ENCODE peak calls at places on chromosomes 16 and 17, in five cellular contexts. U, M, D, L and N are unnamed samples.

GRCh38 chr17:28527859-28528258 is 21.7 kb downstream of the FOXN1 start:
- DNase-seq in U (no peak), M (no peak), D (peak; percentile 87), L (peak; percentile 65), N (no peak)

GRCh38 chr16:31073823-31074072 is 292 bp downstream of the ZNF668 start:
- DNase-seq in U (no peak), M (no peak), D (no peak), L (no peak), N (no peak)

GRCh38 chr16:19417640-19418039 is at the start of gene TMC5:
- DNase-seq in U (no peak), M (no peak), D (no peak), L (peak; percentile 35), N (no peak)

GRCh38 chr17:49434821-49435581 is 20.3 kb upstream of the PHB1 start:
- DNase-seq in U (no peak), M (peak; percentile 62), D (peak; percentile 66), L (no peak), N (no peak)

GRCh38 chr16:424623-425081 is 797 bp upstream of the RAB11FIP3 start:
- DNase-seq in U (peak; percentile 55), M (no peak), D (peak; percentile 38), L (peak; percentile 33), N (no peak)

GRCh38 chr17:12789976-12790805 is 893 bp downstream of the ARHGAP44 start:
- DNase-seq in U (peak; percentile 15), M (peak; percentile 63), D (peak; percentile 14), L (peak; percentile 31), N (no peak)

GRCh38 chr17:77285594-77286390 is 145.0 kb downstream of the SEC14L1 start:
- DNase-seq in U (peak; percentile 50), M (no peak), D (peak; percentile 98), L (peak; percentile 73), N (no peak)

GRCh38 chr17:61532818-61533217 is 58.2 kb downstream of the NACA2 start:
- DNase-seq in U (no peak), M (no peak), D (no peak), L (no peak), N (no peak)

GRCh38 chr16:53457670-53458069 is 23.4 kb downstream of the RBL2 start:
- DNase-seq in U (no peak), M (no peak), D (no peak), L (no peak), N (no peak)

GRCh38 chr16:3143598-3144330 is 8.9 kb downstream of the ZNF213 start:
- DNase-seq in U (peak; percentile 68), M (no peak), D (no peak), L (no peak), N (no peak)

GRCh38 chr16:55044366-55044975 is 113.8 kb downstream of the IRX5 start:
- DNase-seq in U (no peak), M (no peak), D (no peak), L (no peak), N (no peak)

GRCh38 chr16:10981697-10982216 is 37.4 kb downstream of the CLEC16A start:
- DNase-seq in U (no peak), M (no peak), D (peak; percentile 84), L (no peak), N (no peak)

GRCh38 chr16:88691924-88692560 is 5.7 kb upstream of the SNAI3 start:
- DNase-seq in U (no peak), M (no peak), D (no peak), L (peak; percentile 62), N (no peak)

GRCh38 chr17:40566027-40566426 is 755 bp upstream of the CCR7 start:
- DNase-seq in U (no peak), M (no peak), D (no peak), L (no peak), N (no peak)

GRCh38 chr17:37111329-37111728 is 162.6 kb downstream of the AATF start:
- DNase-seq in U (no peak), M (no peak), D (no peak), L (no peak), N (no peak)

GRCh38 chr16:54336805-54337204 is 50.2 kb upstream of the IRX3 start:
- DNase-seq in U (no peak), M (no peak), D (no peak), L (no peak), N (no peak)

GRCh38 chr17:44990994-44991393 is 22.9 kb upstream of the C1QL1 start:
- DNase-seq in U (no peak), M (no peak), D (no peak), L (no peak), N (no peak)

GRCh38 chr16:69302301-69302700 is 8.8 kb upstream of the VPS4A start:
- DNase-seq in U (no peak), M (no peak), D (no peak), L (no peak), N (no peak)

GRCh38 chr16:56356276-56357241 is 68.8 kb downstream of the AMFR start:
- DNase-seq in U (peak; percentile 80), M (peak; percentile 93), D (peak; percentile 76), L (peak; percentile 75), N (peak; percentile 68)

GRCh38 chr17:65434251-65434650 is 127.2 kb downstream of the AXIN2 start:
- DNase-seq in U (no peak), M (no peak), D (no peak), L (no peak), N (peak; percentile 13)

GRCh38 chr16:31451681-31452351 is 7.5 kb upstream of the ARMC5 start:
- DNase-seq in U (peak; percentile 46), M (peak; percentile 79), D (peak; percentile 86), L (no peak), N (no peak)

GRCh38 chr17:41895617-41896016 is 23.1 kb downstream of the ACLY start:
- DNase-seq in U (peak; percentile 30), M (no peak), D (no peak), L (no peak), N (no peak)

GRCh38 chr17:60749050-60749449 is 71.4 kb downstream of the BCAS3 start:
- DNase-seq in U (no peak), M (no peak), D (no peak), L (no peak), N (no peak)

GRCh38 chr16:53745753-53746258 is 41.9 kb downstream of the FTO start:
- DNase-seq in U (no peak), M (no peak), D (peak; percentile 90), L (no peak), N (no peak)

GRCh38 chr16:55528974-55529373 is 20.1 kb downstream of the LPCAT2 start:
- DNase-seq in U (no peak), M (no peak), D (no peak), L (no peak), N (no peak)

GRCh38 chr16:66832661-66833305 is 2.0 kb upstream of the NAE1 start:
- DNase-seq in U (no peak), M (no peak), D (peak; percentile 56), L (no peak), N (no peak)

GRCh38 chr17:1899403-1900000 is 69.7 kb downstream of the RPA1 start:
- DNase-seq in U (no peak), M (no peak), D (no peak), L (no peak), N (no peak)

GRCh38 chr16:70646260-70647241 is at the start of gene IL34:
- DNase-seq in U (no peak), M (no peak), D (no peak), L (no peak), N (no peak)

GRCh38 chr16:84278968-84279367 is 15.7 kb upstream of the WFDC1 start:
- DNase-seq in U (no peak), M (peak; percentile 63), D (no peak), L (no peak), N (no peak)

GRCh38 chr17:46732754-46733398 is 85.6 kb downstream of the WNT3 start:
- DNase-seq in U (no peak), M (peak; percentile 94), D (no peak), L (no peak), N (no peak)

GRCh38 chr17:34584805-34585416 is 5.5 kb downstream of the TMEM132E start:
- DNase-seq in U (no peak), M (peak; percentile 29), D (peak; percentile 28), L (no peak), N (no peak)

GRCh38 chr17:7912927-7913524 is 3.1 kb downstream of the RNF227 start:
- DNase-seq in U (no peak), M (peak; percentile 81), D (peak; percentile 86), L (no peak), N (peak; percentile 62)
- TF ChIP-seq CTCF in U (peak; percentile 82), M (peak; percentile 75), D (peak; percentile 80), L (peak; percentile 79), N (peak; percentile 77)

GRCh38 chr17:81909966-81910839 is 996 bp downstream of the PCYT2 start:
- DNase-seq in U (no peak), M (peak; percentile 48), D (no peak), L (no peak), N (no peak)
- H3K4me3 ChIP-seq in U (peak overlapping the region; percentile 93), M (peak overlapping the region; percentile 87), D (peak overlapping the region; percentile 66), L (peak overlapping the region; percentile 76), N (peak overlapping the region; percentile 64)

GRCh38 chr17:43986225-43986981 is 18.0 kb upstream of the NAGS start:
- DNase-seq in U (no peak), M (no peak), D (no peak), L (no peak), N (no peak)

GRCh38 chr17:43982171-43982570 is 22.3 kb upstream of the NAGS start:
- DNase-seq in U (no peak), M (no peak), D (peak; percentile 40), L (no peak), N (no peak)

GRCh38 chr17:43984521-43984920 is 19.9 kb upstream of the NAGS start:
- DNase-seq in U (no peak), M (peak; percentile 52), D (no peak), L (no peak), N (no peak)

GRCh38 chr17:43983196-43983514 is 21.3 kb upstream of the NAGS start:
- DNase-seq in U (no peak), M (no peak), D (no peak), L (no peak), N (no peak)

GRCh38 chr17:43983515-43984411 is 20.7 kb upstream of the NAGS start:
- DNase-seq in U (no peak), M (peak; percentile 64), D (peak; percentile 21), L (no peak), N (no peak)
- TF ChIP-seq CTCF in U (peak; percentile 37), M (peak; percentile 55), D (peak; percentile 13), L (no peak), N (peak; percentile 28)

GRCh38 chr16:75225092-75225491 is 6.3 kb downstream of the CTRB1 start:
- DNase-seq in U (no peak), M (no peak), D (no peak), L (no peak), N (no peak)

GRCh38 chr16:75222271-75222783 is 3.5 kb downstream of the CTRB1 start:
- DNase-seq in U (no peak), M (no peak), D (no peak), L (no peak), N (no peak)

GRCh38 chr16:75224683-75225082 is 5.9 kb downstream of the CTRB1 start:
- DNase-seq in U (no peak), M (no peak), D (no peak), L (no peak), N (no peak)

GRCh38 chr16:75225678-75226515 is 7.1 kb downstream of the CTRB1 start:
- DNase-seq in U (no peak), M (no peak), D (no peak), L (no peak), N (no peak)

DNA sequence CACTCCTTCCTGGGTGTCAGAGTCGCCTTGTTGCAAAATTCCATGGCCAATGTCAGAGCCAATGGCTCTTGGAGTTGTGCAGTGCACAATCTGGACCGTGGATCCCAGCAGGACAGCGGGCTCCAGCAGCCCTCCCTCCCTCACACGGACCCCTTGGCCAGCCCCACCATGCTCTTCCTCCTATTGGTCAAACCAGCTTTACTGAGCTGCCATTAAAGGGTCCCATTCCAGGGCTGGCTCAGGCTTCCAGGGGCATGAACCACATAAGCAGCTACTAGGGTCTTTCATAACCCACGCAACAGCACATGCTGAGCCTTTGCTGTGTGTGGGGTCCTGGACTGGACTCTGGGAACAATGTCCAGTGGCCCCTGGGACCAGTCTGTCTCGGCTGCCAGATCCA is 5.5 kb downstream of the CTRB1 start:
- DNase-seq in U (no peak), M (no peak), D (no peak), L (no peak), N (no peak)
- H3K4me3 ChIP-seq in U (no peak overlapping the region), M (no peak overlapping the region), D (no peak overlapping the region), L (no peak overlapping the region), N (no peak overlapping the region)